ENCODE peak calls at places on chromosomes 3 and 15, in six cellular contexts. One of them, this sample, is unnamed.

GRCh38 chr15:30036304-30036703 is 46.5 kb upstream of the GOLGA8J start:
- DNase-seq in HCT116: no peak
- DNase-seq in NT2/D1: no peak
- DNase-seq in K562: no peak
- DNase-seq in H1: no peak
- DNase-seq in GM12878: no peak
- DNase-seq in this sample: no peak

GRCh38 chr3:52302426-52303185 is 13.5 kb upstream of the DNAH1 start:
- DNase-seq in HCT116: no peak
- DNase-seq in NT2/D1: no peak
- DNase-seq in K562: no peak
- DNase-seq in H1: no peak
- DNase-seq in GM12878: no peak
- DNase-seq in this sample: no peak

GRCh38 chr15:64749167-64749566 is 26.2 kb downstream of the RBPMS2 start:
- DNase-seq in HCT116: no peak
- DNase-seq in NT2/D1: no peak
- DNase-seq in K562: no peak
- DNase-seq in H1: no peak
- DNase-seq in GM12878: no peak
- DNase-seq in this sample: no peak

GRCh38 chr3:95595416-95596075 is 1218.8 kb upstream of the EPHA6 start:
- DNase-seq in HCT116: no peak
- DNase-seq in NT2/D1: no peak
- DNase-seq in K562: no peak
- DNase-seq in H1: no peak
- DNase-seq in GM12878: no peak
- DNase-seq in this sample: no peak

GRCh38 chr3:20047940-20048339 is 7.7 kb downstream of the KAT2B start:
- DNase-seq in HCT116: no peak
- DNase-seq in NT2/D1: no peak
- DNase-seq in K562: no peak
- DNase-seq in H1: no peak
- DNase-seq in GM12878: no peak
- DNase-seq in this sample: no peak

GRCh38 chr3:60217156-60217911 is 1033.9 kb downstream of the FHIT start:
- DNase-seq in HCT116: no peak
- DNase-seq in NT2/D1: no peak
- DNase-seq in K562: no peak
- DNase-seq in H1: no peak
- DNase-seq in GM12878: no peak
- DNase-seq in this sample: no peak

GRCh38 chr3:150222646-150223045 is 185.5 kb upstream of the TSC22D2 start:
- DNase-seq in HCT116: no peak
- DNase-seq in NT2/D1: no peak
- DNase-seq in K562: no peak
- DNase-seq in H1: no peak
- DNase-seq in GM12878: no peak
- DNase-seq in this sample: no peak

GRCh38 chr15:98725874-98726273 is 77.5 kb downstream of the IGF1R start:
- DNase-seq in HCT116: no peak
- DNase-seq in NT2/D1: no peak
- DNase-seq in K562: no peak
- DNase-seq in H1: no peak
- DNase-seq in GM12878: no peak
- DNase-seq in this sample: no peak

GRCh38 chr15:75695634-75696302 is 16.9 kb downstream of the CSPG4 start:
- DNase-seq in HCT116: no peak
- DNase-seq in NT2/D1: no peak
- DNase-seq in K562: no peak
- DNase-seq in H1: no peak
- DNase-seq in GM12878: no peak
- DNase-seq in this sample: no peak

GRCh38 chr15:95715919-95716318 is 614.6 kb upstream of the NR2F2 start:
- DNase-seq in HCT116: no peak
- DNase-seq in NT2/D1: peak
- DNase-seq in K562: peak
- DNase-seq in H1: no peak
- DNase-seq in GM12878: no peak
- DNase-seq in this sample: no peak

GRCh38 chr3:129313415-129313982 is 34.8 kb downstream of the HMCES start:
- DNase-seq in HCT116: no peak
- DNase-seq in NT2/D1: no peak
- DNase-seq in K562: no peak
- DNase-seq in H1: no peak
- DNase-seq in GM12878: no peak
- DNase-seq in this sample: no peak

GRCh38 chr3:150495563-150496168 is 50.6 kb downstream of the SERP1 start:
- DNase-seq in HCT116: peak
- DNase-seq in NT2/D1: no peak
- DNase-seq in K562: peak
- DNase-seq in H1: no peak
- DNase-seq in GM12878: no peak
- DNase-seq in this sample: peak

GRCh38 chr15:36896949-36897348 is 203.4 kb downstream of the MEIS2 start:
- DNase-seq in HCT116: no peak
- DNase-seq in NT2/D1: no peak
- DNase-seq in K562: no peak
- DNase-seq in H1: no peak
- DNase-seq in GM12878: no peak
- DNase-seq in this sample: no peak

GRCh38 chr3:129605593-129606521 is 619 bp downstream of the PLXND1 start:
- DNase-seq in HCT116: no peak
- DNase-seq in NT2/D1: no peak
- DNase-seq in K562: no peak
- DNase-seq in H1: no peak
- DNase-seq in GM12878: no peak
- DNase-seq in this sample: no peak

GRCh38 chr15:79834496-79834895 is 62.3 kb downstream of the MTHFS start:
- DNase-seq in HCT116: no peak
- DNase-seq in NT2/D1: no peak
- DNase-seq in K562: no peak
- DNase-seq in H1: no peak
- DNase-seq in GM12878: no peak
- DNase-seq in this sample: no peak

GRCh38 chr3:38576131-38577088 is 73.1 kb downstream of the SCN5A start:
- DNase-seq in HCT116: no peak
- DNase-seq in NT2/D1: no peak
- DNase-seq in K562: no peak
- DNase-seq in H1: no peak
- DNase-seq in GM12878: no peak
- DNase-seq in this sample: no peak

GRCh38 chr3:194009019-194009418 is 126.9 kb upstream of the HES1 start:
- DNase-seq in HCT116: no peak
- DNase-seq in NT2/D1: no peak
- DNase-seq in K562: no peak
- DNase-seq in H1: no peak
- DNase-seq in GM12878: no peak
- DNase-seq in this sample: no peak

GRCh38 chr3:156602424-156602823 is 47.5 kb upstream of the SSR3 start:
- DNase-seq in HCT116: no peak
- DNase-seq in NT2/D1: no peak
- DNase-seq in K562: no peak
- DNase-seq in H1: no peak
- DNase-seq in GM12878: peak
- DNase-seq in this sample: no peak
- TF ChIP-seq ZNF274 in HCT116: no peak
- TF ChIP-seq ZNF274 in NT2/D1: no peak
- TF ChIP-seq ZNF274 in K562: no peak
- TF ChIP-seq ZNF274 in H1: no peak
- TF ChIP-seq ZNF274 in GM12878: no peak
- TF ChIP-seq ZNF274 in this sample: no peak

GRCh38 chr3:44991326-44991725 is 15.3 kb downstream of the EXOSC7 start:
- DNase-seq in HCT116: no peak
- DNase-seq in NT2/D1: no peak
- DNase-seq in K562: no peak
- DNase-seq in H1: no peak
- DNase-seq in GM12878: no peak
- DNase-seq in this sample: no peak

GRCh38 chr3:44995142-44995770 is 19.2 kb downstream of the EXOSC7 start:
- DNase-seq in HCT116: no peak
- DNase-seq in NT2/D1: no peak
- DNase-seq in K562: no peak
- DNase-seq in H1: no peak
- DNase-seq in GM12878: no peak
- DNase-seq in this sample: no peak

GRCh38 chr3:44989636-44990373 is 13.8 kb downstream of the EXOSC7 start:
- DNase-seq in HCT116: no peak
- DNase-seq in NT2/D1: no peak
- DNase-seq in K562: no peak
- DNase-seq in H1: no peak
- DNase-seq in GM12878: no peak
- DNase-seq in this sample: no peak

GRCh38 chr3:44993471-44994205 is 17.6 kb downstream of the EXOSC7 start:
- DNase-seq in HCT116: no peak
- DNase-seq in NT2/D1: no peak
- DNase-seq in K562: no peak
- DNase-seq in H1: no peak
- DNase-seq in GM12878: no peak
- DNase-seq in this sample: peak

GRCh38 chr3:44992555-44993470 is 16.8 kb downstream of the EXOSC7 start:
- DNase-seq in HCT116: no peak
- DNase-seq in NT2/D1: no peak
- DNase-seq in K562: peak
- DNase-seq in H1: no peak
- DNase-seq in GM12878: no peak
- DNase-seq in this sample: no peak
- TF ChIP-seq ZNF274 in HCT116: no peak
- TF ChIP-seq ZNF274 in NT2/D1: no peak
- TF ChIP-seq ZNF274 in K562: no peak
- TF ChIP-seq ZNF274 in H1: no peak
- TF ChIP-seq ZNF274 in GM12878: no peak
- TF ChIP-seq ZNF274 in this sample: no peak

DNA sequence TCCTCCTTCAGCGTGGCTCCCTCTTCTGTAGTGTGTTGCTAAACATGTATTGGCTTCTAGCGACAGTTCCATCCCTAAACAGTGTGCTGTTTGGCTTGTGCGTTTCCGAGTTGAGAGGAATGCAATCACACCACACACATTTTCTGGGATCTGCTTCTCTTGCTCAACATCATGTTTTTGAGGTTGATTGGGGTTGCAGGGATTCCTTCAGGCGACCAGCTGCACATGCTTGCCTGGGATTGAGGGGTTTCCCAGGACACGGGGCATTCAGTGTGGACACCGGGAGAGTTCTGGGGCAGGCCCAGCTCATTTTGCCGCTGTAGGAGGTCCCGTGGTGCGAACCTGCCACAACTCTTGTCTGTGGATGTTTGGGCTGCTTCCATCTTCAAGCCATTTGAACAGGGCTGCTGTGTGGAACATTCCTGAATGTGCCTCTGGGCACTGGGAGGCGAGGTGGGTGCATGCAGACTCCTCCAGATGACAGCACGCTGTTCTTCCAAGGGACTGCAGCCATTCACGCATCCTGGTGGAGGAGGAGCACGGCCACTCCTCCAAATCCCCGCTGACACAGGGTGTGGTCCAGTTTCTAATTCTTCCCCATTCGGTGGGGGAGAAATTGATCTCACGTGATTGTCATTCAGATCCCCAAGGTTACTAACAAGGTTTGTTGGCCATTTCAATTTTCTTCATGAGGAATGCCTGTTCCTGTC is 82.8 kb downstream of the PLXNA1 start:
- DNase-seq in HCT116: no peak
- DNase-seq in NT2/D1: no peak
- DNase-seq in K562: no peak
- DNase-seq in H1: no peak
- DNase-seq in GM12878: no peak
- DNase-seq in this sample: no peak
- TF ChIP-seq ZNF274 in HCT116: no peak
- TF ChIP-seq ZNF274 in NT2/D1: no peak
- TF ChIP-seq ZNF274 in K562: no peak
- TF ChIP-seq ZNF274 in H1: no peak
- TF ChIP-seq ZNF274 in GM12878: no peak
- TF ChIP-seq ZNF274 in this sample: no peak

GRCh38 chr3:197002701-197003454 is 26.7 kb downstream of the MELTF start:
- DNase-seq in HCT116: peak
- DNase-seq in NT2/D1: no peak
- DNase-seq in K562: peak
- DNase-seq in H1: no peak
- DNase-seq in GM12878: no peak
- DNase-seq in this sample: peak

GRCh38 chr3:197003461-197004385 is 25.9 kb downstream of the MELTF start:
- DNase-seq in HCT116: no peak
- DNase-seq in NT2/D1: no peak
- DNase-seq in K562: no peak
- DNase-seq in H1: no peak
- DNase-seq in GM12878: no peak
- DNase-seq in this sample: no peak

GRCh38 chr3:197001106-197001971 is 28.3 kb downstream of the MELTF start:
- DNase-seq in HCT116: no peak
- DNase-seq in NT2/D1: no peak
- DNase-seq in K562: no peak
- DNase-seq in H1: no peak
- DNase-seq in GM12878: no peak
- DNase-seq in this sample: no peak

GRCh38 chr3:197000211-197000610 is 29.4 kb downstream of the MELTF start:
- DNase-seq in HCT116: no peak
- DNase-seq in NT2/D1: no peak
- DNase-seq in K562: no peak
- DNase-seq in H1: no peak
- DNase-seq in GM12878: no peak
- DNase-seq in this sample: no peak

GRCh38 chr3:197001972-197002700 is 27.5 kb downstream of the MELTF start:
- DNase-seq in HCT116: no peak
- DNase-seq in NT2/D1: no peak
- DNase-seq in K562: no peak
- DNase-seq in H1: no peak
- DNase-seq in GM12878: no peak
- DNase-seq in this sample: no peak
- TF ChIP-seq ZNF274 in HCT116: no peak
- TF ChIP-seq ZNF274 in NT2/D1: no peak
- TF ChIP-seq ZNF274 in K562: peak
- TF ChIP-seq ZNF274 in H1: no peak
- TF ChIP-seq ZNF274 in GM12878: no peak
- TF ChIP-seq ZNF274 in this sample: no peak